ENCODE peak calls at places on chromosomes 16 and 17, in seven cellular contexts. K, N, F, P, Q, H and Y are unnamed samples.

GRCh38 chr16:29697391-29697790 is 18.4 kb downstream of the QPRT start:
- DNase-seq in F (no peak), N (no peak), H (no peak), Q (no peak), P (no peak), K (no peak), Y (no peak)

GRCh38 chr17:57288034-57288752 is 31.9 kb downstream of the MSI2 start:
- DNase-seq in H (no peak), K (no peak), F (peak; percentile 70), N (no peak), P (no peak), Q (no peak), Y (peak; percentile 51)

GRCh38 chr17:41544497-41544896 is 16.4 kb upstream of the KRT19 start:
- DNase-seq in F (no peak), P (no peak), H (no peak), N (no peak), Q (no peak), K (no peak), Y (no peak)

GRCh38 chr16:30064746-30065111 is 831 bp upstream of the ALDOA start:
- DNase-seq in N (no peak), H (peak; percentile 38), K (no peak), P (peak; percentile 40), F (no peak), Q (no peak), Y (no peak)

GRCh38 chr17:48761114-48761513 is 32.6 kb upstream of the HOXB13 start:
- DNase-seq in H (no peak), Q (no peak), F (no peak), P (no peak), K (no peak), N (no peak), Y (no peak)

GRCh38 chr17:27569257-27569722 is 61.7 kb upstream of the LGALS9 start:
- DNase-seq in P (no peak), K (no peak), N (no peak), Q (peak; percentile 60), F (no peak), H (peak; percentile 18), Y (peak; percentile 46)

GRCh38 chr17:14373587-14374259 is 72.8 kb downstream of the HS3ST3B1 start:
- DNase-seq in P (no peak), N (no peak), H (no peak), K (no peak), F (no peak), Q (no peak), Y (no peak)

GRCh38 chr17:41917957-41918391 is 777 bp downstream of the ACLY start:
- DNase-seq in P (peak; percentile 26), H (no peak), Q (peak; percentile 70), N (peak; percentile 44), K (peak; percentile 30), F (peak; percentile 68), Y (peak; percentile 57)

GRCh38 chr16:65658339-65659275 is 536.7 kb upstream of the CDH11 start:
- DNase-seq in K (peak; percentile 94), Q (no peak), P (peak; percentile 91), H (no peak), N (peak; percentile 64), F (peak; percentile 66), Y (no peak)

GRCh38 chr16:54129810-54130209 is 156.8 kb downstream of the IRX3 start:
- DNase-seq in N (no peak), P (no peak), K (no peak), F (no peak), Q (no peak), H (no peak), Y (no peak)

GRCh38 chr16:50643192-50643591 is 37.9 kb downstream of the SNX20 start:
- DNase-seq in Q (no peak), K (no peak), H (no peak), P (no peak), F (no peak), N (no peak), Y (no peak)

GRCh38 chr17:30565073-30565935 is 88.1 kb downstream of the GOSR1 start:
- DNase-seq in H (no peak), N (no peak), F (no peak), K (no peak), Q (no peak), P (no peak), Y (no peak)

GRCh38 chr17:80599546-80600305 is 55.1 kb downstream of the RPTOR start:
- DNase-seq in P (no peak), Q (no peak), F (no peak), N (no peak), K (no peak), H (no peak), Y (no peak)

GRCh38 chr17:22193113-22193512 is 500.8 kb downstream of the KCNJ18 start:
- DNase-seq in P (no peak), N (no peak), H (no peak), K (no peak), Q (no peak), F (no peak), Y (no peak)

GRCh38 chr16:70529051-70529777 is 5.6 kb downstream of the SF3B3 start:
- DNase-seq in Q (no peak), P (no peak), F (no peak), N (no peak), K (peak; percentile 48), H (no peak), Y (no peak)

GRCh38 chr16:27430923-27431484 is 29.0 kb downstream of the IL21R start:
- DNase-seq in H (no peak), Q (no peak), P (no peak), F (no peak), K (no peak), N (no peak), Y (no peak)

GRCh38 chr17:50865060-50865867 is 890 bp downstream of the TOB1 start:
- DNase-seq in Q (peak; percentile 77), H (peak; percentile 50), P (no peak), K (peak; percentile 39), F (peak; percentile 58), N (peak; percentile 60), Y (peak; percentile 56)

GRCh38 chr17:44906987-44907681 is 7.9 kb upstream of the EFTUD2 start:
- DNase-seq in N (no peak), K (no peak), H (no peak), F (no peak), Q (no peak), P (no peak), Y (no peak)

GRCh38 chr17:44903012-44903685 is 3.9 kb upstream of the EFTUD2 start:
- DNase-seq in P (no peak), N (no peak), F (no peak), Q (no peak), K (no peak), H (no peak), Y (no peak)

GRCh38 chr17:44906010-44906646 is 6.9 kb upstream of the EFTUD2 start:
- DNase-seq in H (no peak), K (peak; percentile 81), Q (no peak), P (no peak), N (no peak), F (no peak), Y (no peak)

GRCh38 chr17:44904001-44904984 is 5.0 kb upstream of the EFTUD2 start:
- DNase-seq in N (no peak), K (no peak), H (no peak), F (no peak), Q (no peak), P (no peak), Y (no peak)

DNA sequence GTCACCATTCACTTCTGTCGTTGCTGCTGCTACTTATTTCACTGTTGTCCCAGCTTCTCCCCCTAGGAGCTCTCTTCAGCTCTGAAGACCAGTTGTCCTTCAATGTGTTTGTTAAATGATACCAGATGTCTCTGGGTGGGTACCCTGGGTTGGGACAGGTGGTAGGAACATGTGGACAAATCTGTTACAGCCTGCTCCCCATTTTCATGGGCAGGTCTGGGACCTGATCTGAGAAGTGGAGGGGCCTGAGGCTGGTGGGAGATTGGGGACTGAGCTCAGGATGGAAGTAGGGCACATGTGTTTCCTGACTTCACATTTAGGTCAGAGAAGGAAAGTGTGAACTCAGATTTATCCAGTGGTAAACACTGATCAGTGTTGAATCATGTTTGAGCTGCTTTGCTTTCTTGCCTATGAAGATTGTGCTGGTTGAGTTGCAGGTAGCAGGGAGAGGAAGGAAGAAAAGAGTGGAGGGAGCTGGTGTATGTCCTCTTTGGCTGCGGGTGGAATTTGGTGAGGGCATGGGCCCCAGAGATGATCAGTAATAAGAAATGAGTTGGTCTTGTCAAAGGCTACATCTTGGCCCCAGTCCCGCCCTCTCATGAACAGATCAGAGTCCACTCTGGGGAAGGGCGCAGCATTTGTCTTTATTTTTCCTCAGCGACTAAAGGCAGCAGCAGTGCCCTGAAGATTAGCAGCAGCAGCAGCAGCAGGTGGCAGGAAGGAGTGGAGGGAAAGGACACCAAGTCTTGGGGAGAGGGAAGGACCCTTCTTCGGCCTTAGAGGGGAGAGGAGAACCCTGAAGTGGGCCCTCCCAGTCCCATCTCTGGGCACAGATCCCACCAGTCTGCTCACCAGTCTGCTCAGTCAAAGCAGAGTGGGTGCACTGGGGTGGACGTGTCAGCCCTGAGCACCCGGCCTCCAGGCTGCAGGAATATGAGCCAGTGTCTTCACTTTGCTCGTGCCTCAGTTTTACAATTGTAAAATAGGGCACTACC is 6.1 kb upstream of the EFTUD2 start:
- DNase-seq in F (no peak), P (no peak), H (no peak), N (no peak), K (no peak), Q (no peak), Y (no peak)
- H3K27ac ChIP-seq in F (no peak overlapping the region), P (no peak overlapping the region), H (no peak overlapping the region), N (no peak overlapping the region), K (peak overlapping the region; percentile 80), Q (no peak overlapping the region), Y (no peak overlapping the region)

DNA sequence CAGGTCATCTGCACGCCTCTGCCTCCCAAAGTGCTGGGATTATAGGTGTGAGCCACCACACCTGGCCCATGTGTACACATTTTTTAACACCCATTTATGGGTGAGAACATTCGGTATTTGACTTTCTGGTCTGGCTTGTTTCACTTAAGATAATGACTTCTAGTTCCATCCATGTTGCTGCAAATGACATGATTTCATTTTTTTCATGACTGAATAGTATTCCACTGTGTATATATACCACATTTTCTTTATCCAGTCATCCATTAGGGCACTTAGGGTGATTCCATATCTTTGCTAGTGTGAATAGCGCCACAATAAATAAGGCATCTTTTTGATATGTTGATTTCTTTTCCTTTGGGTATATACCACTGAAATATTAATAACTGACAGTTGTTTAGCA is 5.6 kb downstream of the ALOX12B start:
- DNase-seq in F (no peak), P (no peak), K (no peak), N (no peak), H (no peak), Q (no peak), Y (no peak)
- H3K27ac ChIP-seq in F (no peak overlapping the region), P (no peak overlapping the region), K (no peak overlapping the region), N (no peak overlapping the region), H (no peak overlapping the region), Q (no peak overlapping the region), Y (no peak overlapping the region)

GRCh38 chr16:74025-74424 is 1.6 kb upstream of the RHBDF1 start:
- DNase-seq in F (peak; percentile 85), N (no peak), K (no peak), Q (no peak), P (no peak), H (no peak), Y (no peak)
- H3K27ac ChIP-seq in F (peak overlapping the region; percentile 91), N (no peak overlapping the region), K (peak overlapping the region; percentile 91), Q (no peak overlapping the region), P (peak overlapping the region; percentile 96), H (no peak overlapping the region), Y (no peak overlapping the region)

DNA sequence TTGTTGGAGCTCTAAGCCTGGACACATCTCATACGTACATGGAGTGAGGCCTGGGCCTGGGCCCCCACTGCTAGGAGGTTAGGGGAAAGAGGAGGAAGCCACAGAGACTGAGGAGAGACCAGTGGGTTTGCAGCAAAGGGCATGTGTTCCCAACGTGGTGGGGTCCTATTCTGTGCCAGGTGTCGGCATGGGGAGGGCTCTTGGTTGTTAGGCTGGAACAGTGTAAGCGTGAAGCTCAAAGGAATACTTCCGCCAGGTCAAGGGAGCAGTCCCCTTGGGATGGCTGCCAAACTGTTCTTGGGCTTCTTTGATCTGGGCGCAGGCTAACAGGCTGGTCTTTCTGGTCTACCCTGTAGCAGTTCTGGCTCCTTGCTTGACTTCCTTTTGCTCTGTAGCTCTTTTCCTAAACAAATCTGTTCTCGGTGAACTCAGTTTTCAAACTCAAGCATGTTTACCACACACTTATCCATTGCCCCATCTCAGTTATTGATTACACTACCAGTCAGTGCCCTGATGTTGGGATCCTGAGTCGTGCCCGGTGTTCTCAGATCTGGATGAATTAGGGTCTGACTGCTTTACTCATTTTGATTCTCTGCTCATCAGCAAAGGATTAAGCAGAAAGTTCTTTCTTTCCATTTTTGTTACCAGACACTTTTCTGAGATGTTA is 36.4 kb downstream of the GPT2 start:
- DNase-seq in F (no peak), H (no peak), K (no peak), P (peak; percentile 58), N (peak; percentile 83), Q (peak; percentile 94), Y (no peak)
- H3K27ac ChIP-seq in F (no peak overlapping the region), H (no peak overlapping the region), K (peak overlapping the region; percentile 19), P (peak overlapping the region; percentile 52), N (peak overlapping the region; percentile 56), Q (peak overlapping the region; percentile 72), Y (no peak overlapping the region)